ENCODE peak calls at places on chromosome 13, in seven cellular contexts. One of them, this sample, is unnamed.

GRCh38 chr13:22114630-22115311 is 443.9 kb downstream of the FGF9 start:
- DNase-seq in IMR-90: peak
- DNase-seq in BJ: peak
- DNase-seq in fibroblast of lung: no peak
- DNase-seq in vagina: no peak
- DNase-seq in aorta: no peak
- DNase-seq in CD8-positive, alpha-beta memory T cell: peak
- DNase-seq in this sample: no peak

GRCh38 chr13:59677966-59678814 is 485.5 kb downstream of the DIAPH3 start:
- DNase-seq in IMR-90: peak
- DNase-seq in BJ: peak
- DNase-seq in fibroblast of lung: peak
- DNase-seq in vagina: no peak
- DNase-seq in aorta: no peak
- DNase-seq in CD8-positive, alpha-beta memory T cell: no peak
- DNase-seq in this sample: peak

GRCh38 chr13:101942038-101942437 is 459.8 kb downstream of the FGF14 start:
- DNase-seq in IMR-90: peak
- DNase-seq in BJ: no peak
- DNase-seq in fibroblast of lung: peak
- DNase-seq in vagina: no peak
- DNase-seq in aorta: no peak
- DNase-seq in CD8-positive, alpha-beta memory T cell: no peak
- DNase-seq in this sample: no peak

GRCh38 chr13:106599875-106600797 is 32.2 kb upstream of the ARGLU1 start:
- DNase-seq in IMR-90: peak
- DNase-seq in BJ: peak
- DNase-seq in fibroblast of lung: peak
- DNase-seq in vagina: no peak
- DNase-seq in aorta: no peak
- DNase-seq in CD8-positive, alpha-beta memory T cell: no peak
- DNase-seq in this sample: peak

GRCh38 chr13:53254495-53254894 is 225.9 kb downstream of the OLFM4 start:
- DNase-seq in IMR-90: no peak
- DNase-seq in BJ: no peak
- DNase-seq in fibroblast of lung: no peak
- DNase-seq in vagina: no peak
- DNase-seq in aorta: no peak
- DNase-seq in CD8-positive, alpha-beta memory T cell: no peak
- DNase-seq in this sample: no peak

GRCh38 chr13:60944863-60945262 is 470.8 kb downstream of the PCDH20 start:
- DNase-seq in IMR-90: no peak
- DNase-seq in BJ: no peak
- DNase-seq in fibroblast of lung: no peak
- DNase-seq in vagina: no peak
- DNase-seq in aorta: no peak
- DNase-seq in CD8-positive, alpha-beta memory T cell: no peak
- DNase-seq in this sample: no peak

GRCh38 chr13:39496487-39496998 is 106.5 kb downstream of the LHFPL6 start:
- DNase-seq in IMR-90: no peak
- DNase-seq in BJ: no peak
- DNase-seq in fibroblast of lung: no peak
- DNase-seq in vagina: no peak
- DNase-seq in aorta: no peak
- DNase-seq in CD8-positive, alpha-beta memory T cell: no peak
- DNase-seq in this sample: no peak

GRCh38 chr13:113539176-113539575 is 45.4 kb upstream of the TFDP1 start:
- DNase-seq in IMR-90: no peak
- DNase-seq in BJ: no peak
- DNase-seq in fibroblast of lung: no peak
- DNase-seq in vagina: no peak
- DNase-seq in aorta: peak
- DNase-seq in CD8-positive, alpha-beta memory T cell: no peak
- DNase-seq in this sample: no peak

GRCh38 chr13:24253520-24254150 is 55.7 kb upstream of the C1QTNF9 start:
- DNase-seq in IMR-90: no peak
- DNase-seq in BJ: no peak
- DNase-seq in fibroblast of lung: no peak
- DNase-seq in vagina: no peak
- DNase-seq in aorta: no peak
- DNase-seq in CD8-positive, alpha-beta memory T cell: no peak
- DNase-seq in this sample: no peak

GRCh38 chr13:77698211-77699058 is 948 bp downstream of the SLAIN1 start:
- DNase-seq in IMR-90: no peak
- DNase-seq in BJ: no peak
- DNase-seq in fibroblast of lung: peak
- DNase-seq in vagina: no peak
- DNase-seq in aorta: peak
- DNase-seq in CD8-positive, alpha-beta memory T cell: peak
- DNase-seq in this sample: no peak

GRCh38 chr13:110285991-110286923 is 20.7 kb downstream of the COL4A1 start:
- DNase-seq in IMR-90: no peak
- DNase-seq in BJ: no peak
- DNase-seq in fibroblast of lung: no peak
- DNase-seq in vagina: peak
- DNase-seq in aorta: no peak
- DNase-seq in CD8-positive, alpha-beta memory T cell: no peak
- DNase-seq in this sample: no peak

GRCh38 chr13:32829269-32829668 is 187.0 kb upstream of the KL start:
- DNase-seq in IMR-90: no peak
- DNase-seq in BJ: no peak
- DNase-seq in fibroblast of lung: peak
- DNase-seq in vagina: no peak
- DNase-seq in aorta: no peak
- DNase-seq in CD8-positive, alpha-beta memory T cell: no peak
- DNase-seq in this sample: no peak

GRCh38 chr13:96089749-96090239 is at the start of gene HS6ST3:
- DNase-seq in IMR-90: no peak
- DNase-seq in BJ: no peak
- DNase-seq in fibroblast of lung: peak
- DNase-seq in vagina: no peak
- DNase-seq in aorta: peak
- DNase-seq in CD8-positive, alpha-beta memory T cell: no peak
- DNase-seq in this sample: no peak

GRCh38 chr13:30623392-30623791 is 5.7 kb downstream of the USPL1 start:
- DNase-seq in IMR-90: no peak
- DNase-seq in BJ: no peak
- DNase-seq in fibroblast of lung: peak
- DNase-seq in vagina: no peak
- DNase-seq in aorta: no peak
- DNase-seq in CD8-positive, alpha-beta memory T cell: no peak
- DNase-seq in this sample: no peak

GRCh38 chr13:35818577-35819165 is 312.5 kb downstream of the DCLK1 start:
- DNase-seq in IMR-90: peak
- DNase-seq in BJ: no peak
- DNase-seq in fibroblast of lung: peak
- DNase-seq in vagina: no peak
- DNase-seq in aorta: no peak
- DNase-seq in CD8-positive, alpha-beta memory T cell: no peak
- DNase-seq in this sample: no peak

GRCh38 chr13:94323746-94324408 is 155.6 kb downstream of the DCT start:
- DNase-seq in IMR-90: no peak
- DNase-seq in BJ: no peak
- DNase-seq in fibroblast of lung: no peak
- DNase-seq in vagina: no peak
- DNase-seq in aorta: no peak
- DNase-seq in CD8-positive, alpha-beta memory T cell: no peak
- DNase-seq in this sample: no peak

GRCh38 chr13:112875627-112876026 is 93.4 kb upstream of the MCF2L start:
- DNase-seq in IMR-90: no peak
- DNase-seq in BJ: no peak
- DNase-seq in fibroblast of lung: no peak
- DNase-seq in vagina: no peak
- DNase-seq in aorta: peak
- DNase-seq in CD8-positive, alpha-beta memory T cell: no peak
- DNase-seq in this sample: no peak

GRCh38 chr13:96781141-96781540 is 213.1 kb downstream of the OXGR1 start:
- DNase-seq in IMR-90: no peak
- DNase-seq in BJ: no peak
- DNase-seq in fibroblast of lung: peak
- DNase-seq in vagina: no peak
- DNase-seq in aorta: peak
- DNase-seq in CD8-positive, alpha-beta memory T cell: no peak
- DNase-seq in this sample: no peak

GRCh38 chr13:22738357-22738756 is 442.4 kb upstream of the SGCG start:
- DNase-seq in IMR-90: no peak
- DNase-seq in BJ: no peak
- DNase-seq in fibroblast of lung: no peak
- DNase-seq in vagina: no peak
- DNase-seq in aorta: no peak
- DNase-seq in CD8-positive, alpha-beta memory T cell: no peak
- DNase-seq in this sample: no peak

GRCh38 chr13:32309812-32310706 is 5.1 kb downstream of the ZAR1L start:
- DNase-seq in IMR-90: peak
- DNase-seq in BJ: no peak
- DNase-seq in fibroblast of lung: peak
- DNase-seq in vagina: no peak
- DNase-seq in aorta: no peak
- DNase-seq in CD8-positive, alpha-beta memory T cell: no peak
- DNase-seq in this sample: peak

GRCh38 chr13:48586591-48587103 is 53.8 kb upstream of the RCBTB2 start:
- DNase-seq in IMR-90: peak
- DNase-seq in BJ: no peak
- DNase-seq in fibroblast of lung: peak
- DNase-seq in vagina: no peak
- DNase-seq in aorta: peak
- DNase-seq in CD8-positive, alpha-beta memory T cell: no peak
- DNase-seq in this sample: peak

GRCh38 chr13:41960700-41961697 is at the start of gene VWA8:
- DNase-seq in IMR-90: peak
- DNase-seq in BJ: no peak
- DNase-seq in fibroblast of lung: peak
- DNase-seq in vagina: no peak
- DNase-seq in aorta: peak
- DNase-seq in CD8-positive, alpha-beta memory T cell: peak
- DNase-seq in this sample: peak
- H3K4me3 ChIP-seq in IMR-90: peak
- H3K4me3 ChIP-seq in BJ: peak
- H3K4me3 ChIP-seq in fibroblast of lung: peak
- H3K4me3 ChIP-seq in vagina: peak
- H3K4me3 ChIP-seq in aorta: peak
- H3K4me3 ChIP-seq in CD8-positive, alpha-beta memory T cell: peak
- H3K4me3 ChIP-seq in this sample: peak

DNA sequence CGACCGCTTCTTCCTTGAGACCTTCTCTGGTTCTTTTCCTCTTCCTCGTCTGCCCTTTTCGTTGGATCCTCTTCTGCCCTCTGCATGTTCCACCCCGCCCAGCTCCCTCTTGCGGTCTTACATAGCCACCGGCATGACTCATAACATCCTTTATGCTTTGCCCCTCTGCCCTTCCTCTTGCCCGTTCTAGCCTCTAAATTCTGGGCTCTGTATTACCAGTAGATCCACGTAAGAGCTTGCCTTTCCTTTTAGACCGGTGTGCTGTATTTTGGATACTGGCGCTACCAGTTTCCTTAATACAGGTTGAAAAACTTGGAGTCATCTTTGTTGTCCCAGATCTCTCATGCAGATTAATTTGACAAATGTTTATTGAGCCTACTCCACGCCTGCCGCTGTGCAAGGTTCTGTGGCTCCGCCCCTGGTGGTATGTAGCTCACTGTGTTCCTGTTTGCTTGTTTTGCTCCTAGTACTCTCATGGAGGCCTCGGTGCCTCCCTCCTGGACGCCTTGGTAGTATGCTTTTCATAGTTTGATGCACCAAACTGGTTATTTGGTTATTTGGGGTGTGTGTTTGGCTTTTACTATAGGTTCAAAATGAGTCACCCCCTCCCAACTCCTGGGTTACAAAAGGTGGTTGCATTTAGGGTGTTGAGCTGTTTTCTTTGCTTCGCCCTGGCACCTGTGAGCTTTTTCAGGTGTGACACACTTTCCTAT is 1.7 kb downstream of the GTF3A start:
- DNase-seq in IMR-90: peak
- DNase-seq in BJ: no peak
- DNase-seq in fibroblast of lung: peak
- DNase-seq in vagina: no peak
- DNase-seq in aorta: peak
- DNase-seq in CD8-positive, alpha-beta memory T cell: peak
- DNase-seq in this sample: peak
- H3K4me3 ChIP-seq in IMR-90: no peak
- H3K4me3 ChIP-seq in BJ: peak
- H3K4me3 ChIP-seq in fibroblast of lung: peak
- H3K4me3 ChIP-seq in vagina: peak
- H3K4me3 ChIP-seq in aorta: no peak
- H3K4me3 ChIP-seq in CD8-positive, alpha-beta memory T cell: peak
- H3K4me3 ChIP-seq in this sample: peak

GRCh38 chr13:98141509-98141908 is 1.4 kb upstream of the FARP1 start:
- DNase-seq in IMR-90: no peak
- DNase-seq in BJ: no peak
- DNase-seq in fibroblast of lung: no peak
- DNase-seq in vagina: no peak
- DNase-seq in aorta: no peak
- DNase-seq in CD8-positive, alpha-beta memory T cell: no peak
- DNase-seq in this sample: no peak
- H3K4me3 ChIP-seq in IMR-90: no peak
- H3K4me3 ChIP-seq in BJ: no peak
- H3K4me3 ChIP-seq in fibroblast of lung: no peak
- H3K4me3 ChIP-seq in vagina: no peak
- H3K4me3 ChIP-seq in aorta: no peak
- H3K4me3 ChIP-seq in CD8-positive, alpha-beta memory T cell: no peak
- H3K4me3 ChIP-seq in this sample: no peak

DNA sequence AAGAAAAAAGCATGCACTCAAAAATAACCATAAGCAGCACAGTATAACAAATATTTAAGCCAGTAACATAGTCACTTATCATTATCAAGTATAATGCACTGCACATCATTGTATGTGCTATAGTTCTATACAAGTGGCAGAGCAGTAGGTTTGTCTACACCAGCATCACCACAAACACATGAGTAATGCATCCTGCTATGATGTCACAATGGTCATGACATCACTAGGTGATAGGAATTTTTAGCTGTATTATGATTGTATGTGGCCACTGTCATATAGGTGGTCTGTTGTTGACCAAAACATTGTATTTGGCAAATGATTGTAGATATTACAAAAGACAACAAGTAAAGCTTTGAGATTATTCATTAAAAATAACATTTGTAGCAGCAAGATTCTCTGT is 860.7 kb upstream of the GPC6 start:
- DNase-seq in IMR-90: no peak
- DNase-seq in BJ: no peak
- DNase-seq in fibroblast of lung: no peak
- DNase-seq in vagina: no peak
- DNase-seq in aorta: no peak
- DNase-seq in CD8-positive, alpha-beta memory T cell: no peak
- DNase-seq in this sample: no peak
- H3K4me3 ChIP-seq in IMR-90: no peak
- H3K4me3 ChIP-seq in BJ: no peak
- H3K4me3 ChIP-seq in fibroblast of lung: no peak
- H3K4me3 ChIP-seq in vagina: no peak
- H3K4me3 ChIP-seq in aorta: no peak
- H3K4me3 ChIP-seq in CD8-positive, alpha-beta memory T cell: no peak
- H3K4me3 ChIP-seq in this sample: no peak

GRCh38 chr13:46051958-46052313 is 610 bp downstream of the ZC3H13 start:
- DNase-seq in IMR-90: peak
- DNase-seq in BJ: no peak
- DNase-seq in fibroblast of lung: no peak
- DNase-seq in vagina: no peak
- DNase-seq in aorta: no peak
- DNase-seq in CD8-positive, alpha-beta memory T cell: no peak
- DNase-seq in this sample: no peak
- H3K4me3 ChIP-seq in IMR-90: peak
- H3K4me3 ChIP-seq in BJ: peak
- H3K4me3 ChIP-seq in fibroblast of lung: peak
- H3K4me3 ChIP-seq in vagina: peak
- H3K4me3 ChIP-seq in aorta: peak
- H3K4me3 ChIP-seq in CD8-positive, alpha-beta memory T cell: peak
- H3K4me3 ChIP-seq in this sample: peak

This sample was measured in skeletal muscle cell.